ENCODE peak calls at places on chromosomes 1 and 21, in nine cellular contexts. One of them, this sample, is unnamed.

GRCh38 chr1:171563675-171564074 is 58.4 kb upstream of the MYOCOS start:
- DNase-seq in tibial nerve: no peak
- DNase-seq in OCI-LY7: no peak
- DNase-seq in osteocyte: no peak
- DNase-seq in brain microvascular endothelial cell: no peak
- DNase-seq in endothelial cell: no peak
- DNase-seq in AG04449: peak
- DNase-seq in cardiac muscle cell: no peak
- DNase-seq in AG09319: no peak
- DNase-seq in this sample: no peak

GRCh38 chr1:110337704-110338199 is 1.4 kb upstream of the RBM15 start:
- DNase-seq in AG04449: no peak
- DNase-seq in cardiac muscle cell: peak
- DNase-seq in AG09319: no peak
- DNase-seq in tibial nerve: no peak
- DNase-seq in osteocyte: no peak
- DNase-seq in brain microvascular endothelial cell: no peak
- DNase-seq in OCI-LY7: peak
- DNase-seq in endothelial cell: peak
- DNase-seq in this sample: peak

GRCh38 chr1:192609110-192610079 is 26.6 kb upstream of the RGS13 start:
- DNase-seq in tibial nerve: peak
- DNase-seq in cardiac muscle cell: no peak
- DNase-seq in AG04449: no peak
- DNase-seq in AG09319: no peak
- DNase-seq in endothelial cell: no peak
- DNase-seq in osteocyte: no peak
- DNase-seq in OCI-LY7: peak
- DNase-seq in brain microvascular endothelial cell: no peak
- DNase-seq in this sample: no peak

GRCh38 chr1:80922906-80923305 is 877.8 kb upstream of the ADGRL2 start:
- DNase-seq in tibial nerve: no peak
- DNase-seq in AG04449: no peak
- DNase-seq in AG09319: no peak
- DNase-seq in cardiac muscle cell: no peak
- DNase-seq in osteocyte: no peak
- DNase-seq in OCI-LY7: no peak
- DNase-seq in brain microvascular endothelial cell: no peak
- DNase-seq in endothelial cell: no peak
- DNase-seq in this sample: no peak

GRCh38 chr21:38984982-38985422 is 179.3 kb downstream of the ETS2 start:
- DNase-seq in AG04449: peak
- DNase-seq in tibial nerve: no peak
- DNase-seq in brain microvascular endothelial cell: no peak
- DNase-seq in osteocyte: no peak
- DNase-seq in OCI-LY7: no peak
- DNase-seq in cardiac muscle cell: no peak
- DNase-seq in endothelial cell: no peak
- DNase-seq in AG09319: peak
- DNase-seq in this sample: no peak

GRCh38 chr1:78061825-78062523 is 16.2 kb downstream of the GIPC2 start:
- DNase-seq in endothelial cell: no peak
- DNase-seq in cardiac muscle cell: no peak
- DNase-seq in tibial nerve: no peak
- DNase-seq in AG04449: peak
- DNase-seq in osteocyte: no peak
- DNase-seq in OCI-LY7: no peak
- DNase-seq in brain microvascular endothelial cell: peak
- DNase-seq in AG09319: peak
- DNase-seq in this sample: no peak

GRCh38 chr1:24707659-24708058 is 37.6 kb upstream of the CLIC4 start:
- DNase-seq in tibial nerve: no peak
- DNase-seq in OCI-LY7: no peak
- DNase-seq in AG04449: no peak
- DNase-seq in cardiac muscle cell: no peak
- DNase-seq in brain microvascular endothelial cell: peak
- DNase-seq in AG09319: no peak
- DNase-seq in osteocyte: no peak
- DNase-seq in endothelial cell: no peak
- DNase-seq in this sample: no peak

GRCh38 chr1:182677393-182678098 is 6.8 kb downstream of the RGS8 start:
- DNase-seq in brain microvascular endothelial cell: no peak
- DNase-seq in OCI-LY7: peak
- DNase-seq in cardiac muscle cell: no peak
- DNase-seq in AG09319: no peak
- DNase-seq in endothelial cell: no peak
- DNase-seq in tibial nerve: no peak
- DNase-seq in AG04449: no peak
- DNase-seq in osteocyte: no peak
- DNase-seq in this sample: no peak

GRCh38 chr1:206658264-206658980 is 23.1 kb downstream of the DYRK3 start:
- DNase-seq in cardiac muscle cell: peak
- DNase-seq in endothelial cell: peak
- DNase-seq in OCI-LY7: peak
- DNase-seq in AG04449: no peak
- DNase-seq in brain microvascular endothelial cell: peak
- DNase-seq in osteocyte: no peak
- DNase-seq in tibial nerve: no peak
- DNase-seq in AG09319: no peak
- DNase-seq in this sample: peak

GRCh38 chr1:193221641-193222040 is 35.2 kb upstream of the B3GALT2 start:
- DNase-seq in AG04449: no peak
- DNase-seq in cardiac muscle cell: no peak
- DNase-seq in osteocyte: no peak
- DNase-seq in brain microvascular endothelial cell: no peak
- DNase-seq in endothelial cell: no peak
- DNase-seq in AG09319: no peak
- DNase-seq in tibial nerve: no peak
- DNase-seq in OCI-LY7: no peak
- DNase-seq in this sample: no peak

GRCh38 chr1:62076286-62076685 is 118.4 kb upstream of the L1TD1 start:
- DNase-seq in cardiac muscle cell: no peak
- DNase-seq in endothelial cell: no peak
- DNase-seq in OCI-LY7: no peak
- DNase-seq in tibial nerve: no peak
- DNase-seq in AG04449: no peak
- DNase-seq in osteocyte: no peak
- DNase-seq in brain microvascular endothelial cell: peak
- DNase-seq in AG09319: no peak
- DNase-seq in this sample: no peak

GRCh38 chr1:193356249-193356648 is 169.8 kb upstream of the B3GALT2 start:
- DNase-seq in endothelial cell: no peak
- DNase-seq in AG04449: no peak
- DNase-seq in brain microvascular endothelial cell: no peak
- DNase-seq in tibial nerve: no peak
- DNase-seq in AG09319: no peak
- DNase-seq in OCI-LY7: no peak
- DNase-seq in cardiac muscle cell: peak
- DNase-seq in osteocyte: no peak
- DNase-seq in this sample: no peak

GRCh38 chr1:204869097-204869496 is 1.6 kb upstream of the NFASC start:
- DNase-seq in endothelial cell: no peak
- DNase-seq in OCI-LY7: no peak
- DNase-seq in AG09319: no peak
- DNase-seq in osteocyte: no peak
- DNase-seq in AG04449: no peak
- DNase-seq in tibial nerve: no peak
- DNase-seq in brain microvascular endothelial cell: no peak
- DNase-seq in cardiac muscle cell: no peak
- DNase-seq in this sample: no peak

GRCh38 chr1:228208831-228209524 is 1.1 kb downstream of the OBSCN start:
- DNase-seq in osteocyte: no peak
- DNase-seq in AG09319: no peak
- DNase-seq in cardiac muscle cell: no peak
- DNase-seq in OCI-LY7: no peak
- DNase-seq in AG04449: no peak
- DNase-seq in brain microvascular endothelial cell: no peak
- DNase-seq in tibial nerve: no peak
- DNase-seq in endothelial cell: no peak
- DNase-seq in this sample: no peak

GRCh38 chr1:196309386-196309785 is 298.9 kb downstream of the KCNT2 start:
- DNase-seq in endothelial cell: no peak
- DNase-seq in cardiac muscle cell: peak
- DNase-seq in tibial nerve: no peak
- DNase-seq in OCI-LY7: peak
- DNase-seq in AG09319: peak
- DNase-seq in AG04449: no peak
- DNase-seq in brain microvascular endothelial cell: no peak
- DNase-seq in osteocyte: no peak
- DNase-seq in this sample: no peak

GRCh38 chr21:38258803-38259485 is 2.2 kb downstream of the KCNJ15 start:
- DNase-seq in brain microvascular endothelial cell: peak
- DNase-seq in AG04449: peak
- DNase-seq in AG09319: peak
- DNase-seq in tibial nerve: no peak
- DNase-seq in endothelial cell: no peak
- DNase-seq in cardiac muscle cell: no peak
- DNase-seq in OCI-LY7: no peak
- DNase-seq in osteocyte: no peak
- DNase-seq in this sample: no peak

GRCh38 chr1:15939181-15940109 is 36.5 kb downstream of the ZBTB17 start:
- DNase-seq in brain microvascular endothelial cell: no peak
- DNase-seq in AG04449: no peak
- DNase-seq in OCI-LY7: no peak
- DNase-seq in tibial nerve: no peak
- DNase-seq in osteocyte: peak
- DNase-seq in endothelial cell: no peak
- DNase-seq in cardiac muscle cell: no peak
- DNase-seq in AG09319: no peak
- DNase-seq in this sample: no peak

GRCh38 chr1:15937146-15937545 is 38.8 kb downstream of the ZBTB17 start:
- DNase-seq in endothelial cell: no peak
- DNase-seq in tibial nerve: no peak
- DNase-seq in AG09319: no peak
- DNase-seq in OCI-LY7: no peak
- DNase-seq in cardiac muscle cell: no peak
- DNase-seq in brain microvascular endothelial cell: no peak
- DNase-seq in AG04449: no peak
- DNase-seq in osteocyte: no peak
- DNase-seq in this sample: no peak

GRCh38 chr1:15938628-15939161 is 37.2 kb downstream of the ZBTB17 start:
- DNase-seq in OCI-LY7: no peak
- DNase-seq in AG09319: no peak
- DNase-seq in osteocyte: peak
- DNase-seq in brain microvascular endothelial cell: no peak
- DNase-seq in AG04449: no peak
- DNase-seq in endothelial cell: no peak
- DNase-seq in tibial nerve: no peak
- DNase-seq in cardiac muscle cell: no peak
- DNase-seq in this sample: no peak

GRCh38 chr1:15936025-15936424 is 39.9 kb downstream of the ZBTB17 start:
- DNase-seq in brain microvascular endothelial cell: no peak
- DNase-seq in OCI-LY7: no peak
- DNase-seq in AG09319: no peak
- DNase-seq in cardiac muscle cell: no peak
- DNase-seq in tibial nerve: no peak
- DNase-seq in endothelial cell: no peak
- DNase-seq in AG04449: no peak
- DNase-seq in osteocyte: no peak
- DNase-seq in this sample: no peak

GRCh38 chr1:15937706-15938168 is 38.2 kb downstream of the ZBTB17 start:
- DNase-seq in OCI-LY7: peak
- DNase-seq in tibial nerve: no peak
- DNase-seq in brain microvascular endothelial cell: no peak
- DNase-seq in AG09319: no peak
- DNase-seq in AG04449: no peak
- DNase-seq in cardiac muscle cell: no peak
- DNase-seq in osteocyte: no peak
- DNase-seq in endothelial cell: no peak
- DNase-seq in this sample: no peak
- TF ChIP-seq CTCF in OCI-LY7: peak
- TF ChIP-seq CTCF in tibial nerve: no peak
- TF ChIP-seq CTCF in brain microvascular endothelial cell: peak
- TF ChIP-seq CTCF in AG09319: no peak
- TF ChIP-seq CTCF in AG04449: peak
- TF ChIP-seq CTCF in cardiac muscle cell: no peak
- TF ChIP-seq CTCF in osteocyte: peak
- TF ChIP-seq CTCF in endothelial cell: no peak
- TF ChIP-seq CTCF in this sample: no peak

DNA sequence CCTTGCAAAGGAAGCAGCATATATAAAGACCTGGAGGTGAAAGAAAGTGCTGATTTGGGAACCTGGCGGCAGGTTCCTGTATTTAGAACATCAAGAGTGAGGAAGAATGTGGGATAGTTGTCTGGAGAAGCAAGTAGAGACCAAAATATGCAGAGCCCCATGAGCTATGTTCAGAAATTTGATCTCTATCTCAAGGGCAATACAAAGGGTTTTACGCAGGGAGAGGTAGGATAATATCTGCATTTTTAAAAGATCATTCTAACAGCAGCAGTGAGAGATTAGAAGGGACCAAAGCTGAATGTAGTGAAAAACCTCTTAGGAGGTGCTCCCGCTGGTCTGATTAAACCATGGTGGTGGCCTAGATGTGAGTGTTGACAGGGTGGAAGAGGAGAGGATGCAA is 453.9 kb upstream of the PKN2 start:
- DNase-seq in AG09319: no peak
- DNase-seq in tibial nerve: no peak
- DNase-seq in brain microvascular endothelial cell: no peak
- DNase-seq in OCI-LY7: no peak
- DNase-seq in osteocyte: no peak
- DNase-seq in AG04449: no peak
- DNase-seq in cardiac muscle cell: peak
- DNase-seq in endothelial cell: no peak
- DNase-seq in this sample: no peak
- TF ChIP-seq CTCF in AG09319: no peak
- TF ChIP-seq CTCF in tibial nerve: no peak
- TF ChIP-seq CTCF in brain microvascular endothelial cell: no peak
- TF ChIP-seq CTCF in OCI-LY7: no peak
- TF ChIP-seq CTCF in osteocyte: no peak
- TF ChIP-seq CTCF in AG04449: no peak
- TF ChIP-seq CTCF in cardiac muscle cell: no peak
- TF ChIP-seq CTCF in endothelial cell: no peak
- TF ChIP-seq CTCF in this sample: no peak

DNA sequence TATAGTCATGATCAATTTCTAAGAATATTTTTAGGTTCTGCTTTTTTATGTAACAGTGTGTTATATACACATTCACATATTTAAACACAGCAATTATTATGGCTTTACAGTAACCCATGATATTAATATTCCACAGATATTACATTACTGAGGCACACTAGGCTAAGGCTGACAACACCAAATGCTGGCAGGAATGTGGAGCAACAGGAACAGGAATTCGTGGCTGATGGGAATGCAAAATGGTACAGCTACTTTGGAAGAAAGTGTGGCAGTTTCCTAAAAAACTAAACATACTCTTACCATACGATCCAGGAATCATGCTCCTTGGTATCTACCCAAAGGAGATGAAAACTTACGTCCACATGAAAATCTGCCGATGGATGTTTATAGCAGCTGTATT is 1.9 kb upstream of the KCNJ9 start:
- DNase-seq in OCI-LY7: no peak
- DNase-seq in tibial nerve: no peak
- DNase-seq in osteocyte: no peak
- DNase-seq in endothelial cell: no peak
- DNase-seq in AG04449: no peak
- DNase-seq in cardiac muscle cell: no peak
- DNase-seq in AG09319: no peak
- DNase-seq in brain microvascular endothelial cell: no peak
- DNase-seq in this sample: no peak
- TF ChIP-seq CTCF in OCI-LY7: no peak
- TF ChIP-seq CTCF in tibial nerve: no peak
- TF ChIP-seq CTCF in osteocyte: no peak
- TF ChIP-seq CTCF in endothelial cell: no peak
- TF ChIP-seq CTCF in AG04449: no peak
- TF ChIP-seq CTCF in cardiac muscle cell: no peak
- TF ChIP-seq CTCF in AG09319: no peak
- TF ChIP-seq CTCF in brain microvascular endothelial cell: no peak
- TF ChIP-seq CTCF in this sample: no peak

GRCh38 chr1:10519016-10519417 is 44.3 kb downstream of the PEX14 start:
- DNase-seq in tibial nerve: no peak
- DNase-seq in cardiac muscle cell: peak
- DNase-seq in osteocyte: no peak
- DNase-seq in brain microvascular endothelial cell: no peak
- DNase-seq in AG09319: no peak
- DNase-seq in endothelial cell: no peak
- DNase-seq in OCI-LY7: no peak
- DNase-seq in AG04449: no peak
- DNase-seq in this sample: no peak
- TF ChIP-seq CTCF in tibial nerve: no peak
- TF ChIP-seq CTCF in cardiac muscle cell: no peak
- TF ChIP-seq CTCF in osteocyte: no peak
- TF ChIP-seq CTCF in brain microvascular endothelial cell: no peak
- TF ChIP-seq CTCF in AG09319: no peak
- TF ChIP-seq CTCF in endothelial cell: no peak
- TF ChIP-seq CTCF in OCI-LY7: no peak
- TF ChIP-seq CTCF in AG04449: no peak
- TF ChIP-seq CTCF in this sample: peak